ENCODE peak calls at places on chromosome 16, in four cellular contexts. L is IMR-90, Z is H9, S is mesenchymal stem cell. A is an unnamed sample.

GRCh38 chr16:12611006-12611477 is 192.6 kb downstream of the CPPED1 start:
- DNase-seq in S (no peak), Z (no peak), L (no peak), A (no peak)

GRCh38 chr16:23132921-23133532 is 16.2 kb downstream of the USP31 start:
- DNase-seq in L (peak), Z (no peak), S (no peak), A (no peak)

GRCh38 chr16:4244254-4244812 is 2.5 kb upstream of the SRL start:
- DNase-seq in Z (peak), L (peak), S (no peak), A (no peak)

GRCh38 chr16:51085271-51085670 is 65.8 kb downstream of the SALL1 start:
- DNase-seq in Z (no peak), S (no peak), L (no peak), A (no peak)

GRCh38 chr16:76114681-76115080 is 162.5 kb upstream of the CNTNAP4 start:
- DNase-seq in Z (no peak), S (no peak), L (no peak), A (no peak)

GRCh38 chr16:84538441-84538840 is 34.0 kb upstream of the MEAK7 start:
- DNase-seq in Z (no peak), L (no peak), S (no peak), A (no peak)

GRCh38 chr16:28217326-28217725 is 5.6 kb upstream of the XPO6 start:
- DNase-seq in L (no peak), Z (no peak), S (no peak), A (no peak)

GRCh38 chr16:4689091-4689671 is 4.2 kb upstream of the NUDT16L1 start:
- DNase-seq in L (no peak), Z (no peak), S (no peak), A (no peak)

GRCh38 chr16:19997734-19998133 is 76.0 kb downstream of the GPR139 start:
- DNase-seq in S (no peak), L (no peak), Z (no peak), A (no peak)

DNA sequence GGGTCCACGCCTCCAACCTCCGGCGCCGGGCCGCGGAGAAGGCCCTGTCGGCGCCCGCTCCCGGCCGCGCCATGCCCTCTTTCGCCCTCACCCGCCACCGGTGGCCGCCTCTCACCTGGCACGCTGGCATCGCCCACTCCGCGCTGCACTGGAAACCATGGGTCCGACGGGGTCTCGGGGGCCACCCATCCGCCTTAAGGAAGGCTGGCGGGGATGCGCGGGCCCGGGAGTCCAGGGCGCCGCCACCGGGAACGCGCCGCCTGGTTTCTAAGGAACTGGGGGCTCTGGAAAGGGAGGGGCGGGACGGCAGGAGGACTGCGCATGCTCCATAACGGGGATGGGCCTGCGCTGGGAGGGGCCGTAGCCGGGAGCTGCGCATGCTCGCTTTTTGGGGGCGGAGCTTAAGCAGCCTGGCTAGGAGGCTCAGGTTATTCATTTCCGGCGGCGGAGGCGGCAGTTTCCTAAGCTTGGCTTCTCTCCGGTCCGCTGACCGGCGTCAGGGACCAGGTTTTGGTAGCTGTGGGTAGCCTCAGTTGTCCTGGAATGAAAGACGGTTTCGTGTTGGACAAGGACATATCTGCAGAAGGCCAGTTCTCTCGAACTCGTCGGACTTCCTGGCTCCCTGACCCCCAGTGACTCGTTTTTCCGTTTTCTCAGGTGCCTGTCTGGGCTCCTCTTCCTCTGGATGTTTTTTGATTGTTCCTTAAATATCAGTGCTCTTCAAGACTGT is at the start of gene GFOD2:
- DNase-seq in S (peak), L (peak), Z (peak), A (peak)
- H3K18ac ChIP-seq in S (peak), L (peak), Z (peak), A (peak)

GRCh38 chr16:81467072-81467471 is 22.5 kb downstream of the CMIP start:
- DNase-seq in Z (no peak), L (no peak), S (no peak), A (no peak)
- H3K18ac ChIP-seq in Z (no peak), L (no peak), S (no peak), A (peak)

DNA sequence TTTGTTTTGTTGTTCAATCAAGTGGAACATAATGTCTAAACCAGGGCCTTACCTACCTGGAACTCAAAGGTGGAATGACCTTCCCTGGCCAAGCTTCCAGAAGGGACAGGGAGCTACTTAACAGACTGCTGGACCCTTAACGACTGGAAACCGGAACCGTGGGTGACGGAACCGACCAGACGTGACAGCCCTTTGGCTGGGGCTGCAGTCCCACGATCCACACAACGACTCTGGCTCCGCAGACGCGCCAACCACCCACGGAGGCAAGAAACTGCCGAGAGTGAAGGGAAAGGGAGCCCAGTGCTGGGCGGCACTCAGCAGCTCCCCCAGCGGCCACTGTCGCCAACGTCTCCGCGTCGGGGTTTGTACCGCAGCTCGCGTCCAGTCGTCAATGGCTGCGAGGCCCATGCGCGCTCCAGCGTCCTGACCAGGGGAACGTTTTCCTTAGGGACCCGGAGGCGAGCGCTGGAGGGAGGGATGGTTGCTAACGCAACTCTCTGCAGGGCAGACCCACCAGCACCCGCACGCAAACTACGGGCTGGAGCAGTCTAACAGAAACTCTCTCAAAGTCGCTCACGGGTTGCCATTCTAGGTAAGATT is 5.5 kb upstream of the KIF22 start:
- DNase-seq in S (peak), L (peak), Z (peak), A (peak)
- H3K18ac ChIP-seq in S (no peak), L (no peak), Z (no peak), A (peak)

DNA sequence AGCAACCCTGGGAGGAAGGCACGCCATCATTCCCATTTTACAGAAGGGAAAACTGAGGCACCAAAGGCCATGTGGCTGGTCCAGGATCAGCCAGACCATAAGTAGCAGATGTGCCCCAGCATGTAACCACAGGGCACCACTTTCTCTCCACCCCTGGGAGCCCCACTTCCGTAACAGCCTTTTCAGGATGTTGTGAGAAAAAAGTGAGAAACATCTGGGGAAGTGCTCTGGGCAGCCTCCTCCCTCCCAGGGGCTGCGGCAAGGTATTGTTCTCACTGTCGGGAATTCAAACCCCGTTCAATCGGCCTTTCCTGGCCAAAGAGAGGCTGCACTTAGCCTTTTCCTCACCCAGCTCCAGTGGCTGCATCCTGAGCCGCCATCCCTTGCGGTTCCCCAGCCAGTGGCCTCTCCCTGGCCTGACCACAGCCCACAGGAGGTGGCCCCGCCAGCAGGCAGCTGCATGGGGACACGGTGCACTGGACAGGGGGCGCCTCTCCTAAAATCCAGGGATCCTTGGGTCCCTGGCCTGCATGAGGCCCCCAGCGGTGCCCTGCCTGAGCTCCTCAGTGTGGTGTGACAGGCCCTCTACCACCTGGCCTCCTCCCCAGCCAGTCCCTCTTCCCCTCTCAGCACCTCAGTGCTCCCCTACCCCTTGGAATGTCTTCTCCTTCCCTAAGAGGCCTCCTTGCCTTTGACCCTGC is 5.7 kb upstream of the CDH5 start:
- DNase-seq in S (no peak), Z (no peak), L (no peak), A (no peak)
- H3K18ac ChIP-seq in S (no peak), Z (no peak), L (no peak), A (peak)

DNA sequence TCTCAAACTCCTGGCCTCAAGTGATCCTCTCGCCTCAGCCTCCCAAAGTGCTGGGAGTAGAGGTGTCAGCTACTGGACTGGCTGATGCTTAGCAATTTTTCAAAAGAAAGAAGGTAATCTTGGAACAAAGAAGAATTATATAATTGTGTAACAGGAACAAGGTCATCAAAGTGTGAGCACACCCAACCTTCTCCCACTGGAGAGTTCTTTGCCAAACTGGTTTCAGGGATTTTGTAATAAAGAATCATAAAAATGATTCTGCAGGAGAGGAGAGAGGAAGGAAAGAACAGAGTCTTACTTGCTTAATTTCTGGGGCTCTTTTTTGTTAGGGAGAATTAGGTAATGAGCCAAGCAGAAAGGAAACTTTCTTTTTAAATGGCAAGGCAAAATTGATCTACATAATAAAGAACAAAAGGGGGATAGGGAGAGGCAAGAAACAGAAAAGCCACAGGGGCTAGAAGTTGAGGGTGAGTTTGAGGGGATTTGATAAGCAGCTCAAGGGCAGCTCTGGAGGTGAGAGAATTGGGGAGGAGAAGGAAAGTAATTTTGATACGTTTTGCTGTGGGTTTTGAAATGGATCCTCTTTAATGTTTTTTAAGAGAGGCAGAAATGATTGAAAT is 21.3 kb downstream of the CHD9NB start:
- DNase-seq in S (no peak), Z (no peak), L (no peak), A (no peak)
- H3K18ac ChIP-seq in S (no peak), Z (no peak), L (no peak), A (no peak)

GRCh38 chr16:970766-971581 is at the start of gene LMF1:
- DNase-seq in L (peak), Z (peak), S (peak), A (peak)
- H3K18ac ChIP-seq in L (no peak), Z (no peak), S (peak), A (peak)

DNA sequence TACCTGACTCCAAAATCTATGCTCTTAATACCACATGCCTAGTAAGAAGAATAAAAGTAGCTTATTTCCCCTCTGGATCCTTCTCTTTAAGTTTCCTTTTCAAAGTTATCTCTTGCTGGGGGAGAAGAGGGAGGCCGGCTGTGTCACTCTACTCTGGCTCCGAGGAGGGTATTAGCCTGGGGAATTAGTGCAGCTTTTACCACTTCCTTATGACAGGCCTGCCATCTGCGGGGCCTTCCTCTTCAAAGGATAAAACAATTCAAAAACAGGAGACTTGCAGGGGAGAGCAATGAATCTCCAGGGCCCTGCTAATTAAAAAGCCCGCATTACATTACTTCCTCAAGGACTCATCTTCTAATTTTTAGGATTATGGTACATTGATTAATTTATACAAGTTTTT is 190.9 kb upstream of the CDH5 start:
- DNase-seq in L (no peak), Z (no peak), S (no peak), A (no peak)
- H3K18ac ChIP-seq in L (no peak), Z (no peak), S (no peak), A (no peak)

DNA sequence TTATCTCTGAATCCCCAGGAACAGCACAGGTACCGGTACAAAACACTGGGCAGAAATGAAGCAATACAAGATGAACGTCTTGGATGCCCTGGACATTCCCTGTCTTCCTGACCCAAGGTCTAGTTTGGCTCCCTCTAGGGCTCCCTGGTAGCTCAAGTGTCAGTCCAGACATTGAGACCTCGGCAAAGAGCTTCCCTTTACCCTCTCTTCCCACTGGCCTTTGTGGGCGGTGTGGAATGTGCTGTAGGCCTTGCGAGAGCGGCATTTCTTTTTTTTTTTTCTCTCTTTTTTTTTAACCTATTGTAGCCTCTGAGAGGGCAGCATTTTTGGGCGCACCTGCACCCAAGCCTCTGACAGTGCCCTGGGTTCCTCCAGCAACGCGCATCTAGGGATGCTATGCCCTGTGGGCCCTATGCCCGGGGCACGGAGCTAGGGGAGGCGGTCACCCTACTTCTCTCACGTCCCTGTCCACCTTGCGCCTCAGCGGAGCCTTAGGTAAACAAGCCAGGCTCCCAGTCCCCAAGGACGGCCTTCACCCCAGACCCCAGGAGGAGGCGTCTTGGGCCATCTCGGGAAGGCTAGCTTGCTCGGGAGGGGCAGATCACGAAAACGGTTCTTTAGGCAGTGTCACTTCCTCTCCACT is 1.2 kb upstream of the NFATC3 start:
- DNase-seq in L (peak), S (peak), Z (no peak), A (peak)
- H3K18ac ChIP-seq in L (peak), S (peak), Z (no peak), A (peak)

GRCh38 chr16:68061396-68061795 is 23.8 kb upstream of the NFATC3 start:
- DNase-seq in Z (no peak), S (no peak), L (no peak), A (no peak)
- H3K18ac ChIP-seq in Z (no peak), S (no peak), L (no peak), A (no peak)